ENCODE peak calls at places on chromosomes 3 and 15, in four cellular contexts. L, A, Q and D are unnamed samples.

GRCh38 chr3:30342319-30343060 is 263.9 kb upstream of the TGFBR2 start:
- DNase-seq in L (peak; percentile 77), A (peak; percentile 99), Q (peak; percentile 71), D (peak; percentile 65)

GRCh38 chr3:152213086-152213674 is 55.5 kb upstream of the MBNL1 start:
- DNase-seq in L (no peak), A (no peak), Q (no peak), D (no peak)

GRCh38 chr15:95609096-95609495 is 721.4 kb upstream of the NR2F2 start:
- DNase-seq in L (no peak), A (peak; percentile 31), Q (no peak), D (no peak)

GRCh38 chr3:156290917-156291268 is 170.5 kb downstream of the KCNAB1 start:
- DNase-seq in L (no peak), A (no peak), Q (no peak), D (no peak)

GRCh38 chr3:70108546-70108945 is 109.0 kb downstream of the SAMMSON start:
- DNase-seq in L (no peak), A (no peak), Q (no peak), D (no peak)

GRCh38 chr15:98956796-98957553 is 50.6 kb downstream of the PGPEP1L start:
- DNase-seq in L (no peak), A (no peak), Q (no peak), D (no peak)

GRCh38 chr3:49718419-49719213 is 868 bp downstream of the AMIGO3 start:
- DNase-seq in L (no peak), A (no peak), Q (no peak), D (peak; percentile 40)

GRCh38 chr3:39208463-39209055 is 16.2 kb upstream of the XIRP1 start:
- DNase-seq in L (peak; percentile 76), A (peak; percentile 76), Q (peak; percentile 53), D (peak; percentile 54)

GRCh38 chr3:100046986-100047385 is 67.3 kb downstream of the FILIP1L start:
- DNase-seq in L (no peak), A (no peak), Q (no peak), D (no peak)

GRCh38 chr3:50405249-50405648 is 45.9 kb upstream of the TMEM115 start:
- DNase-seq in L (peak; percentile 58), A (peak; percentile 26), Q (no peak), D (peak; percentile 56)

GRCh38 chr15:69081310-69082004 is 67.0 kb downstream of the NOX5 start:
- DNase-seq in L (no peak), A (no peak), Q (peak; percentile 63), D (no peak)

GRCh38 chr3:12303532-12303931 is 14.7 kb downstream of the PPARG start:
- DNase-seq in L (no peak), A (peak; percentile 55), Q (no peak), D (no peak)

GRCh38 chr3:72766866-72767265 is 81.4 kb downstream of the SHQ1 start:
- DNase-seq in L (no peak), A (no peak), Q (no peak), D (no peak)

GRCh38 chr3:167705840-167706239 is 28.9 kb downstream of the PDCD10 start:
- DNase-seq in L (no peak), A (no peak), Q (no peak), D (no peak)

GRCh38 chr15:73353734-73354133 is 15.0 kb downstream of the HCN4 start:
- DNase-seq in L (no peak), A (no peak), Q (no peak), D (no peak)

GRCh38 chr3:63089007-63089406 is 189.1 kb upstream of the SYNPR start:
- DNase-seq in L (no peak), A (no peak), Q (no peak), D (no peak)

GRCh38 chr15:84570164-84570692 is 30.6 kb upstream of the ZSCAN2 start:
- DNase-seq in L (peak; percentile 52), A (peak; percentile 36), Q (peak; percentile 58), D (no peak)

GRCh38 chr3:50299929-50300680 is 900 bp upstream of the HYAL3 start:
- DNase-seq in L (no peak), A (no peak), Q (peak; percentile 69), D (peak; percentile 35)

GRCh38 chr15:34114739-34115138 is 12.9 kb downstream of the PGBD4 start:
- DNase-seq in L (no peak), A (no peak), Q (no peak), D (no peak)

GRCh38 chr3:4985330-4986174 is 6.3 kb downstream of the BHLHE40 start:
- DNase-seq in L (peak; percentile 56), A (peak; percentile 78), Q (peak; percentile 63), D (peak; percentile 51)

GRCh38 chr3:195738274-195739044 is 17.7 kb downstream of the MUC20 start:
- DNase-seq in L (no peak), A (no peak), Q (no peak), D (no peak)

GRCh38 chr15:25240461-25241021 is 198.3 kb downstream of the UBE3A start:
- DNase-seq in L (no peak), A (no peak), Q (peak; percentile 9), D (no peak)

GRCh38 chr3:50486219-50486888 is 17.1 kb downstream of the CACNA2D2 start:
- DNase-seq in L (no peak), A (peak; percentile 53), Q (no peak), D (no peak)

GRCh38 chr3:177589921-177590336 is 392.6 kb upstream of the TBL1XR1 start:
- DNase-seq in L (peak; percentile 60), A (peak; percentile 96), Q (peak; percentile 58), D (peak; percentile 50)

GRCh38 chr3:138479355-138479964 is 45.0 kb downstream of the ESYT3 start:
- DNase-seq in L (peak; percentile 58), A (peak; percentile 49), Q (no peak), D (no peak)

GRCh38 chr15:62067448-62068044 is 769 bp downstream of the C2CD4A start:
- DNase-seq in L (peak; percentile 28), A (peak; percentile 11), Q (peak; percentile 31), D (no peak)

GRCh38 chr15:96331141-96331941 is 841 bp downstream of the NR2F2 start:
- DNase-seq in L (peak; percentile 75), A (peak; percentile 31), Q (peak; percentile 74), D (no peak)

GRCh38 chr15:52277575-52277974 is 18.0 kb downstream of the MYO5C start:
- DNase-seq in L (no peak), A (no peak), Q (no peak), D (no peak)

GRCh38 chr3:192467230-192468186 is 259.8 kb downstream of the FGF12 start:
- DNase-seq in L (peak; percentile 79), A (peak; percentile 82), Q (peak; percentile 28), D (peak; percentile 68)

GRCh38 chr3:82496890-82497560 is 735.6 kb upstream of the GBE1 start:
- DNase-seq in L (peak; percentile 24), A (peak; percentile 58), Q (no peak), D (peak; percentile 13)

GRCh38 chr3:27666708-27667107 is 55.4 kb downstream of the EOMES start:
- DNase-seq in L (peak; percentile 76), A (no peak), Q (peak; percentile 77), D (no peak)

GRCh38 chr3:140406655-140407054 is 271.2 kb upstream of the TRIM42 start:
- DNase-seq in L (no peak), A (no peak), Q (no peak), D (no peak)

DNA sequence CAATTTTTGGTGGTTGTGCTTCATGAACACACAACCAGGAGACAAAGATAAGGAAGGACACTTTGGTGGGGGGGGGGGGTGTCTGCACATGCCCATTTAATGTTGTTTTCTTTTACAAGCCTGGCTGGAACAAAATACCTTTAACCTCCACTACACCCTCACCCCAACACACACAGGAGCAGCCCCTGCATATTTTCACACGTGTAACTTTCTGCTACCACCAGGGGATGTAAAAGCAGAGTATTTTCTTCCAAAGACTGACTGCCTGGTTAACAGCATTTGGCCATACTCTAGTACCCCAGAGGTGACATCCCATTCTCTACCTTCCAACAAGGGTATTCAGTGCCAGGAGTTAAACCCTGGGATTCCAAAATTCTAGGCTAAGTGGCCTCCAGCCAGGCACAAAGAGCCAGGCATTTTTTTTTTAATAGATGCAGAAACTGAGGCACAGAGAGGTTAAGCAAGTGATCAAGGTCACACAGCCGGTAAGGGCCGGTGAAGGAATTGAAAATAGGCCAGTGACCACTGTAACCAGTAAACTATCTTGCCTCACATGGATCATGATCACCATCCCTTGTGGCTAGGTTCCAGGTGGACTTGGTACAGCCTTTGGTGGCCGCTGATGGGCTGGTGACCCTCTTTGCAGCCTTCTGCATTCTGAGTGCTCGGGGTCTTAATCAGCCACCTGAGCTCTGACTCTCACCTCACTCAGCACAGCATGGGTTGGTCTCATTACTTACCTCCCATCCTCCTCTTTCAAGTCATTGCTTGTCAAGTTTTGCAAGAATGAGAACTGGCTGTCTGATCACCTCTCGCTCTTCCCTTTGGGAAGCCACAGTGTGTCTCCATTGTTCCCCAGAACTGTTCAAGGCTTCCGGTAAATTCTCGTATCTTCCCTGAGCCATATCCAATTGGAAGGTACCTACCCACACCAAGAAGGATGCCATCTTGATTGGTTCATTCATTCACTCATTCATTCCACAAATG is 20.4 kb downstream of the MAGI1 start:
- DNase-seq in L (no peak), A (no peak), Q (no peak), D (no peak)
- TF ChIP-seq CTCF in L (no peak), A (no peak), Q (no peak), D (no peak)

DNA sequence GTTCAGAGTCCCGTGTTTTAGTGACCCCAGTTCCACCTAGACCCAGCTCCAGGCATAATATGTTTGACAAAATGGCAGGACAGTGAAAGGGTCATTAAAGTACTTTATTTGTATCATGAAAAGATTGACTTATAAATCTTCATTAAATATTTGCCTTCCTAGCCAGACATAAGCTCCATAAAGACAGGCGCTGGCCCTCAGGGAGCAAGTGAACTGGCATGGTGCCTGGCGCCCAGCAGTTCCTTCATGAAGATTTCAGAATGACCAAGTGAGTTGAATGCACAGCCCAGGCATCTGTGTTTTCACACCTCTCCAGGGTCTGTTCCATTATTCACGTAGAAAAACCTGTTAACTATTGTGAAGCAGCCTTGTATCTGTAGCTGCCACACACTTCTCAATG is 166.2 kb downstream of the GAP43 start:
- DNase-seq in L (no peak), A (peak; percentile 58), Q (no peak), D (no peak)
- H3K4me1 ChIP-seq in L (peaks cover 9% of the 10 kb centered on the region), A (peaks cover 70% of the 10 kb centered on the region), Q (peaks cover 9% of the 10 kb centered on the region), D (peaks cover 5% of the 10 kb centered on the region)

DNA sequence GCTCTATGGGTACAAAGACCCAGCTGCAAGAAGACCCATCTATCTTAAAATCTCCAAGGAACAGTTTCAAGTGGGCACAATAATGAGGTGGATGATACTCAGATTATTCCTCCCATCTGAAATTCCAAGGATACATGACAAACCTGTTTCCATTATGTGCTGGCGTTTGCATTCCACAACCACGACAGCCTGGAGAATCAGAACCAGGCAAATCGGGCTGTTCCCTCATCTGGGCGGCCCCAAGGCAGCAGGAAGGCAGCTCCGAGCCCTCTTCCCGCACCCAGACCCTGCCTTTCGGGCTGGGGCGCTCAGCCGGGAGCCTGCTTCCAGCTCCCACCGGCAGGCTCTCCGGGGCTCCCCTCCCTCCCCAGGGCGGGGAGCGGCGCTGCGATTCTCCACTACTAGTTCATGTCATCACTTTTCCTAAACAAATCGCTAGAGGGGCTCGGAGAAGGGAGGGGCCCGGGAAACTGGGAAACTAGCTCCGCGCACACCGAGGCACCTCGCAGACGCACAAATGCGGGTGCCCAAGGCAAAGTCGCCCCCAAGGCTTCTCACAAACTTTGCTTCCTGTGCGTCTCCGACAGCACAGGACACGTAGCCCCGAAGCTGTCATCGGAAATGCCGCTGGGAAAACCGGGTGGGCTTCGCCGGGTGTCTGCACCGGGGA is at the start of gene MGLL:
- DNase-seq in L (peak; percentile 60), A (peak; percentile 54), Q (peak; percentile 21), D (peak; percentile 47)
- TF ChIP-seq CTCF in L (no peak), A (no peak), Q (no peak), D (no peak)

DNA sequence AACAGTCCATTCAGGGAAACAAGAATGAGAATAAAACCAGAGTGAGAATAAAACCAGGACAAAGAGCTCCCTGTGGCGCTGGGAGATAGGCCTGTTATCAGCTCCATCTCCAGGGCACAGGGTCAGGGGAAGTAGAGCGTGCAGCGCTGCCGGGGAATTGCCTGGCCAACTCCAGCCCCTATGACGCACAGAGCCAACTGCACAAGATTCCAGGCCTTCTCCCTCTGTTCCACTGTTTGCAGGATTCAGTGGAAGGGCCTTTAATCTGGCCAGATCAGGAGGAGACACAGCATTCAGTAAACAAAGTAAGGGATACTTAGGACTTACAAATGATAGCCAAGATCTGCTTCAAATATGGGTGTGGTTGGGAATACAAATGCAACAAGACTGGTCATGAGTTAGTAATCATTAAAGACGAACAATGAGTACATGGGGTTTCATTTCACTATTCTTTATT is 49.4 kb downstream of the ITGB5 start:
- DNase-seq in L (peak; percentile 83), A (peak; percentile 85), Q (peak; percentile 89), D (peak; percentile 71)
- H3K4me1 ChIP-seq in L (peaks cover 47% of the 10 kb centered on the region), A (peaks cover 61% of the 10 kb centered on the region), Q (peaks cover 52% of the 10 kb centered on the region), D (peaks cover 68% of the 10 kb centered on the region)